ENCODE peak calls at places on chromosomes 3 and 15, in six cellular contexts. J, G, A, K, R and C are unnamed samples.

GRCh38 chr15:98896802-98897732 is 110.5 kb downstream of the PGPEP1L start:
- DNase-seq in K (peak), A (no peak), G (peak), J (peak), R (no peak), C (no peak)

GRCh38 chr3:175288616-175289015 is 429.5 kb downstream of the NAALADL2 start:
- DNase-seq in K (no peak), A (no peak), J (peak), R (no peak), G (no peak), C (no peak)

GRCh38 chr3:123724306-123724705 is 139.5 kb upstream of the HACD2 start:
- DNase-seq in A (peak), R (no peak), J (peak), G (peak), K (peak), C (no peak)

GRCh38 chr3:84925571-84925970 is 33.2 kb upstream of the CADM2 start:
- DNase-seq in G (no peak), R (no peak), K (no peak), J (no peak), A (no peak), C (no peak)

GRCh38 chr15:77069521-77070121 is 1.3 kb downstream of the TSPAN3 start:
- DNase-seq in G (no peak), K (peak), J (no peak), A (no peak), R (no peak), C (no peak)

GRCh38 chr3:42653560-42654330 is at the start of gene ZBTB47:
- DNase-seq in A (peak), R (peak), J (no peak), G (peak), K (peak), C (no peak)

GRCh38 chr3:67706934-67707333 is 52.5 kb upstream of the SUCLG2 start:
- DNase-seq in R (no peak), J (peak), K (peak), G (no peak), A (no peak), C (no peak)

GRCh38 chr3:63661242-63661641 is 8.8 kb downstream of the SNTN start:
- DNase-seq in J (no peak), G (no peak), R (no peak), A (no peak), K (no peak), C (no peak)

GRCh38 chr15:91369823-91370222 is 269.8 kb downstream of the SV2B start:
- DNase-seq in G (no peak), J (no peak), A (no peak), K (no peak), R (no peak), C (no peak)

GRCh38 chr3:56974242-56974945 is 86.1 kb upstream of the SPATA12 start:
- DNase-seq in R (no peak), K (no peak), A (no peak), J (no peak), G (no peak), C (no peak)

GRCh38 chr3:180870008-180870733 is 42.3 kb upstream of the FXR1 start:
- DNase-seq in K (peak), G (peak), J (no peak), R (peak), A (peak), C (peak)

GRCh38 chr3:112308151-112308911 is 14.3 kb upstream of the SLC9C1 start:
- DNase-seq in R (no peak), G (peak), J (peak), A (peak), K (peak), C (peak)

GRCh38 chr15:76337739-76338554 is 1.4 kb downstream of the ISL2 start:
- DNase-seq in K (peak), G (peak), J (no peak), A (peak), R (peak), C (peak)

GRCh38 chr3:65334045-65334665 is 646.4 kb upstream of the ADAMTS9 start:
- DNase-seq in A (peak), J (no peak), K (peak), R (peak), G (no peak), C (no peak)

GRCh38 chr3:11603628-11604027 is 40.1 kb downstream of the VGLL4 start:
- DNase-seq in A (no peak), G (peak), J (peak), R (no peak), K (peak), C (no peak)

GRCh38 chr3:50371133-50371670 is 11.9 kb upstream of the TMEM115 start:
- DNase-seq in K (no peak), A (no peak), J (peak), R (no peak), G (no peak), C (no peak)

GRCh38 chr3:159819676-159820075 is 169.0 kb upstream of the IL12A start:
- DNase-seq in K (no peak), J (no peak), G (no peak), R (no peak), A (no peak), C (no peak)

GRCh38 chr15:57897870-57898269 is 167.6 kb downstream of the ALDH1A2 start:
- DNase-seq in G (no peak), A (no peak), K (no peak), J (no peak), R (no peak), C (no peak)

GRCh38 chr3:128491900-128492352 is 1.1 kb downstream of the GATA2 start:
- DNase-seq in G (peak), K (peak), A (peak), J (no peak), R (no peak), C (no peak)

GRCh38 chr15:34693053-34693744 is 61.6 kb downstream of the GJD2 start:
- DNase-seq in K (no peak), A (no peak), R (no peak), J (peak), G (no peak), C (no peak)

GRCh38 chr15:29105151-29105785 is 164.4 kb downstream of the NSMCE3 start:
- DNase-seq in G (peak), J (no peak), K (no peak), R (no peak), A (no peak), C (no peak)

GRCh38 chr3:158685151-158685550 is 12.7 kb upstream of the LXN start:
- DNase-seq in K (no peak), R (no peak), A (no peak), G (no peak), J (no peak), C (no peak)

GRCh38 chr3:133361435-133361834 is 38.4 kb upstream of the BFSP2 start:
- DNase-seq in K (no peak), J (no peak), R (no peak), A (no peak), G (no peak), C (no peak)

GRCh38 chr3:24810881-24811280 is 316.2 kb upstream of the THRB start:
- DNase-seq in G (no peak), J (no peak), A (no peak), K (no peak), R (no peak), C (no peak)

GRCh38 chr3:158058775-158059174 is 47.4 kb downstream of the SHOX2 start:
- DNase-seq in J (no peak), K (no peak), G (no peak), R (no peak), A (no peak), C (no peak)

GRCh38 chr3:18233987-18234716 is 191.0 kb downstream of the SATB1 start:
- DNase-seq in R (no peak), K (no peak), G (peak), A (no peak), J (no peak), C (peak)

GRCh38 chr3:134328147-134328591 is 46.1 kb downstream of the AMOTL2 start:
- DNase-seq in J (peak), R (no peak), K (peak), A (peak), G (no peak), C (no peak)

GRCh38 chr3:133937756-133938601 is 42.3 kb upstream of the RAB6B start:
- DNase-seq in R (peak), G (no peak), A (peak), K (no peak), J (peak), C (no peak)

GRCh38 chr15:89836255-89837133 is 21.8 kb upstream of the ANPEP start:
- DNase-seq in K (peak), A (no peak), J (peak), R (no peak), G (peak), C (no peak)

GRCh38 chr3:177904661-177905060 is 631.6 kb upstream of the KCNMB2 start:
- DNase-seq in K (peak), J (peak), G (peak), A (no peak), R (no peak), C (no peak)

GRCh38 chr3:141659821-141660597 is 78.1 kb upstream of the RNF7 start:
- DNase-seq in J (peak), K (peak), R (peak), A (peak), G (peak), C (peak)

GRCh38 chr15:84681822-84682221 is 23.8 kb upstream of the NMB start:
- DNase-seq in K (peak), A (no peak), J (peak), G (no peak), R (no peak), C (no peak)

GRCh38 chr15:90557147-90557546 is 27.4 kb downstream of the CRTC3 start:
- DNase-seq in A (no peak), J (peak), G (no peak), K (no peak), R (no peak), C (no peak)

GRCh38 chr3:130759692-130760338 is 13.2 kb upstream of the PIK3R4 start:
- DNase-seq in J (peak), K (peak), A (peak), R (no peak), G (peak), C (peak)

DNA sequence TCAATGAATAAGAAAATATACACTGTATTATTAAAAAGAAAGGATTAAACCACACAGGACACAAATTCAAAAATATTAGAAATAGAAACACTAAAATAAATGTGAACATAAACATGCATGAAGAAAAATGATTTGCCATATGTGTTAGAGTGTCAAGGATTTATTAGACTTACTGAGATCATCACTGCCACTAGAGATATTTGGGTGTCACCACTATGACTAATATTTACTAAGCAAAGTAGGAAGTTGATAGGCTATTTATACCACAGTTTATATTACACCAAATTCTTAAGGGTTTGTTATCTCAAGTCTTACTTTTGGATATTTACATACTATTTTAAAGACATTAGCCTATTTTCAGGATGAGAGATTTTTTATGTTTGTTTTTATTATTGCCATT is 575.0 kb upstream of the SGO1 start:
- DNase-seq in A (no peak), R (no peak), K (peak), G (no peak), J (no peak), C (no peak)
- H2BK15ac ChIP-seq in A (no peak), R (no peak), K (no peak), G (no peak), J (no peak), C (no peak)

GRCh38 chr3:146200461-146201220 is 39.7 kb upstream of the PLOD2 start:
- DNase-seq in R (no peak), J (no peak), G (no peak), A (no peak), K (no peak), C (no peak)
- H2BK15ac ChIP-seq in R (no peak), J (no peak), G (no peak), A (no peak), K (no peak), C (no peak)

GRCh38 chr3:68964694-68965093 is 32.3 kb upstream of the TAFA4 start:
- DNase-seq in R (no peak), K (no peak), A (no peak), G (no peak), J (no peak), C (no peak)

GRCh38 chr3:68953781-68954444 is 21.6 kb upstream of the TAFA4 start:
- DNase-seq in A (no peak), J (no peak), K (no peak), G (no peak), R (no peak), C (no peak)

GRCh38 chr3:68957895-68958294 is 25.5 kb upstream of the TAFA4 start:
- DNase-seq in J (no peak), A (no peak), G (no peak), R (no peak), K (no peak), C (no peak)

DNA sequence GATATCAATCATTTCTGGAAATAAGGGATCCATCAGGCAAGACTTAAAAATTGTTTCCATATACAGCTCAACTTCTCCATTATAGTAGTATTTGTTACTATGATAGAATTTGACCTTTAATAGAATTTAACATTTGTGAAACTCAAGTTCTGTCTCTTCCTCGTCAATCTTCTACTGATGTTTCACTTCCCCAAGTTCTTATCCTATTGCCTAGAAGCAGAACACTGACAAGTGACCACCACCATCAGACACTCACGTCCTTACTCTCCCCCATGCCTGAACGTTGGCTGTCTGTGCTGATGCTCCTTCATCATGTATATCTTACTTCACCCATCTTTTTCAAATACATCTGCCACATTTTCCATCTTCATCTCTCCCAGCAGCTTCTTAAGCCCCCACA is 26.6 kb upstream of the TAFA4 start:
- DNase-seq in R (no peak), A (no peak), K (no peak), G (no peak), J (no peak), C (no peak)
- H2BK15ac ChIP-seq in R (no peak), A (no peak), K (no peak), G (no peak), J (no peak), C (no peak)

GRCh38 chr3:13703071-13703470 is 154.1 kb downstream of the FBLN2 start:
- DNase-seq in J (no peak), G (no peak), A (no peak), R (no peak), K (no peak), C (no peak)

GRCh38 chr3:13700889-13701288 is 152.0 kb downstream of the FBLN2 start:
- DNase-seq in A (no peak), G (no peak), K (no peak), R (no peak), J (no peak), C (no peak)

GRCh38 chr3:13700362-13700761 is 151.4 kb downstream of the FBLN2 start:
- DNase-seq in K (no peak), G (peak), R (no peak), J (no peak), A (peak), C (no peak)

GRCh38 chr3:13704174-13704573 is 155.2 kb downstream of the FBLN2 start:
- DNase-seq in A (no peak), G (no peak), R (no peak), K (no peak), J (no peak), C (no peak)

GRCh38 chr3:13702226-13702820 is 153.4 kb downstream of the FBLN2 start:
- DNase-seq in J (no peak), A (no peak), R (no peak), G (no peak), K (no peak), C (no peak)
- H2BK15ac ChIP-seq in J (no peak), A (no peak), R (no peak), G (no peak), K (no peak), C (no peak)